ENCODE peak calls at places on chromosomes 11 and 22, in four cellular contexts. U is WTC11, M is HEK293T, Q is HepG2. L is an unnamed sample.

GRCh38 chr11:1269957-1270356 is 39.5 kb downstream of the TOLLIP start:
- DNase-seq in Q (no peak), M (no peak), U (no peak), L (no peak)

GRCh38 chr22:38733329-38734202 is 22.2 kb downstream of the SUN2 start:
- DNase-seq in Q (peak), M (peak), U (peak), L (peak)

GRCh38 chr22:29225422-29226090 is 19.9 kb downstream of the EMID1 start:
- DNase-seq in M (no peak), Q (no peak), U (no peak), L (no peak)

GRCh38 chr22:38490475-38490874 is 15.6 kb downstream of the DDX17 start:
- DNase-seq in M (no peak), U (no peak), Q (no peak), L (no peak)

GRCh38 chr11:11387201-11387600 is 34.2 kb upstream of the CSNK2A3 start:
- DNase-seq in U (no peak), Q (no peak), M (no peak), L (no peak)

GRCh38 chr11:79198203-79198897 is 242.5 kb downstream of the TENM4 start:
- DNase-seq in U (no peak), M (no peak), Q (no peak), L (no peak)

GRCh38 chr22:17922925-17923898 is 101.1 kb downstream of the MICAL3 start:
- DNase-seq in M (no peak), Q (no peak), U (no peak), L (no peak)

GRCh38 chr11:109865558-109866186 is 227.5 kb upstream of the ZC3H12C start:
- DNase-seq in Q (no peak), U (peak), M (no peak), L (no peak)

GRCh38 chr11:3375552-3375951 is 3.4 kb downstream of the ZNF195 start:
- DNase-seq in M (no peak), U (no peak), Q (no peak), L (no peak)

GRCh38 chr11:112770487-112770886 is 190.7 kb upstream of the NCAM1 start:
- DNase-seq in U (no peak), M (no peak), Q (no peak), L (no peak)

GRCh38 chr11:12389676-12390075 is 12.3 kb downstream of the PARVA start:
- DNase-seq in U (no peak), Q (no peak), M (no peak), L (no peak)

GRCh38 chr11:125494987-125495725 is 909 bp downstream of the FEZ1 start:
- DNase-seq in Q (no peak), M (peak), U (peak), L (no peak)

GRCh38 chr11:33997473-33998347 is 53.8 kb upstream of the CAPRIN1 start:
- DNase-seq in Q (no peak), U (no peak), M (no peak), L (no peak)

GRCh38 chr11:62601114-62601363 is 626 bp downstream of the MTA2 start:
- DNase-seq in M (no peak), Q (no peak), U (no peak), L (peak)
- TF ChIP-seq SP1 in M (no peak), Q (no peak), U (no peak), L (no peak)

DNA sequence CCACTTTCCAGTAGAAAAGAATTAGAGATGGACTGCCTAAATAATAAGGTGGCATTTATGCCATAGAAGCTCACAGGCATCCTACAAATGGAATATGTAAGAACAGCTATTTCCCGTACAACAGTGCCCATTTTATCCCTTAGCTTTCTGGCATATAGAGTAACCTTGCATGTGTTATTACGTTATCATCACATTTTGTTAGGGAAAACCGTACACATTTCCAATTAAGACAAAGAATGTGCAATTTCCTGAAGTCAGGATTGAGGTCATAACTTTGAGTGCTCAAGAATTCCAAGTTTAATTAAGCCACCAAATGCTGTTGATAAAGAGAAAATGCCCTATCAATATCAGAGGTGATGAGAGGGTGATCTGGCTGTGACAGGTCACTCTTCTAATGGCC is 58.9 kb downstream of the LDLRAD3 start:
- DNase-seq in M (no peak), U (no peak), Q (no peak), L (no peak)
- TF ChIP-seq ELF4 in M (no peak), U (no peak), Q (no peak), L (no peak)

GRCh38 chr11:57513446-57513795 is 2.1 kb downstream of the SLC43A1 start:
- DNase-seq in U (no peak), Q (no peak), M (no peak), L (no peak)

GRCh38 chr11:57514538-57515331 is 767 bp downstream of the SLC43A1 start:
- DNase-seq in M (peak), Q (peak), U (peak), L (peak)

GRCh38 chr11:57515332-57516060 is at the start of gene SLC43A1:
- DNase-seq in M (peak), U (peak), Q (peak), L (peak)

GRCh38 chr11:57512646-57513445 is 2.7 kb downstream of the SLC43A1 start:
- DNase-seq in M (no peak), U (no peak), Q (no peak), L (peak)

GRCh38 chr11:57513911-57514537 is 1.5 kb downstream of the SLC43A1 start:
- DNase-seq in U (peak), M (no peak), Q (no peak), L (peak)
- TF ChIP-seq SP1 in U (peak), M (no peak), Q (no peak), L (no peak)

GRCh38 chr11:64870893-64871849 is 7.2 kb downstream of the EHD1 start:
- DNase-seq in Q (no peak), M (no peak), U (no peak), L (no peak)

GRCh38 chr11:64868904-64869570 is 9.4 kb downstream of the EHD1 start:
- DNase-seq in U (no peak), Q (no peak), M (no peak), L (no peak)

GRCh38 chr11:64869571-64870175 is 8.7 kb downstream of the EHD1 start:
- DNase-seq in M (peak), Q (peak), U (no peak), L (peak)

GRCh38 chr11:64867748-64868462 is 10.5 kb downstream of the EHD1 start:
- DNase-seq in U (no peak), M (no peak), Q (no peak), L (no peak)

GRCh38 chr11:64870176-64870892 is 8.1 kb downstream of the EHD1 start:
- DNase-seq in M (no peak), Q (peak), U (no peak), L (peak)
- TF ChIP-seq ELF4 in M (no peak), Q (no peak), U (no peak), L (no peak)

GRCh38 chr11:35390737-35391682 is 28.3 kb downstream of the SLC1A2 start:
- DNase-seq in U (no peak), M (no peak), Q (peak), L (no peak)
- TF ChIP-seq SP1 in U (no peak), M (no peak), Q (no peak), L (no peak)

DNA sequence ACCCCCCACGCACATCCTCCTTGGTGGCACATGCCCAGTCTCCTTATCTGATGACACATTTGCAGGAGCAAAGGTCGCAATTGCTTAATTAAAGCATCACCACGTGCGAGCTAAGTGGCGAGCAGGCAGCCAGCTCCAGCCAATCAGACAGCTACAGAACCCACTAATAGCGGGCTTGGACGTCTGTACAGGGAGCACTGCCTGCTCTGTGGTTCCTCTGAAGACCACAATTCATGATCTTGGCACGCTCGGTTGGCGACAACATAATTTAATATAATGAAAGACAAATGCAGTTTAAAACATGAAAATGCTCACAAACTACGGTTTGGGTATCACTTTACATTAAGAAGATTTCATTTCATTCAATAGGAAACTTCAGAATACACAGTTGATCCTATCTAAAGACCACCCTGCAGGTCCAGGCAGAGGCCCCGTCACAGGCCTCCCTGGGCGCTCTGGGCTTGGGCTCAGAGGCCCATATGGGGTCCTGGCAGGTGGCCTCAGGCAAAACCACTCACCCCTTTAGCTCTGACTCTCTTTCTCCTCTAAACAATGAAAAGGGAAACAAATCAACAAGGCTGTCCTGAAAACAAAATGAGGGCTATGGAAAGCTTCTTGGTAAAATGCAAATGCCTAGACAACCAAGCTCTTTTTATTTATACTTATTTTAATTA is 10.4 kb downstream of the PACSIN2 start:
- DNase-seq in U (no peak), Q (peak), M (no peak), L (no peak)
- TF ChIP-seq ELF4 in U (no peak), Q (no peak), M (no peak), L (no peak)

L was measured in K562.